ENCODE peak calls at places on chromosomes 3 and 15, in four cellular contexts. One of them, this sample, is unnamed. For H3K4me1, the result is how much of the 10 kb centered on the place peaks cover.

GRCh38 chr3:81572201-81572756 is 189.2 kb downstream of the GBE1 start:
- DNase-seq in heart right ventricle: no peak
- DNase-seq in CD8-positive, alpha-beta T cell: no peak
- DNase-seq in left ventricle myocardium inferior: no peak
- DNase-seq in this sample: no peak

GRCh38 chr3:52973806-52974205 is 72.1 kb downstream of the SFMBT1 start:
- DNase-seq in heart right ventricle: no peak
- DNase-seq in CD8-positive, alpha-beta T cell: no peak
- DNase-seq in left ventricle myocardium inferior: no peak
- DNase-seq in this sample: no peak

GRCh38 chr3:13365390-13366379 is 54.4 kb downstream of the NUP210 start:
- DNase-seq in heart right ventricle: no peak
- DNase-seq in CD8-positive, alpha-beta T cell: no peak
- DNase-seq in left ventricle myocardium inferior: no peak
- DNase-seq in this sample: no peak

GRCh38 chr15:89646416-89647141 is 8.7 kb downstream of the KIF7 start:
- DNase-seq in heart right ventricle: no peak
- DNase-seq in CD8-positive, alpha-beta T cell: no peak
- DNase-seq in left ventricle myocardium inferior: no peak
- DNase-seq in this sample: no peak

GRCh38 chr15:57591237-57591821 is 375 bp upstream of the MYZAP start:
- DNase-seq in heart right ventricle: no peak
- DNase-seq in CD8-positive, alpha-beta T cell: no peak
- DNase-seq in left ventricle myocardium inferior: no peak
- DNase-seq in this sample: no peak

GRCh38 chr15:58228708-58229107 is 90.5 kb downstream of the AQP9 start:
- DNase-seq in heart right ventricle: no peak
- DNase-seq in CD8-positive, alpha-beta T cell: no peak
- DNase-seq in left ventricle myocardium inferior: no peak
- DNase-seq in this sample: no peak

GRCh38 chr15:59904450-59904979 is 99.6 kb upstream of the FOXB1 start:
- DNase-seq in heart right ventricle: no peak
- DNase-seq in CD8-positive, alpha-beta T cell: no peak
- DNase-seq in left ventricle myocardium inferior: no peak
- DNase-seq in this sample: no peak

GRCh38 chr15:93063796-93064690 is 25.0 kb downstream of the RGMA start:
- DNase-seq in heart right ventricle: no peak
- DNase-seq in CD8-positive, alpha-beta T cell: no peak
- DNase-seq in left ventricle myocardium inferior: no peak
- DNase-seq in this sample: no peak

GRCh38 chr15:68318008-68318835 is 40.7 kb downstream of the FEM1B start:
- DNase-seq in heart right ventricle: no peak
- DNase-seq in CD8-positive, alpha-beta T cell: no peak
- DNase-seq in left ventricle myocardium inferior: no peak
- DNase-seq in this sample: peak

GRCh38 chr3:81871358-81872152 is 110.1 kb upstream of the GBE1 start:
- DNase-seq in heart right ventricle: no peak
- DNase-seq in CD8-positive, alpha-beta T cell: no peak
- DNase-seq in left ventricle myocardium inferior: no peak
- DNase-seq in this sample: no peak

GRCh38 chr3:47019201-47019600 is 39.7 kb downstream of the NBEAL2 start:
- DNase-seq in heart right ventricle: no peak
- DNase-seq in CD8-positive, alpha-beta T cell: no peak
- DNase-seq in left ventricle myocardium inferior: no peak
- DNase-seq in this sample: no peak

GRCh38 chr3:142088522-142088921 is 60.8 kb downstream of the TFDP2 start:
- DNase-seq in heart right ventricle: no peak
- DNase-seq in CD8-positive, alpha-beta T cell: no peak
- DNase-seq in left ventricle myocardium inferior: no peak
- DNase-seq in this sample: no peak

GRCh38 chr3:194054941-194055340 is 81.0 kb upstream of the HES1 start:
- DNase-seq in heart right ventricle: no peak
- DNase-seq in CD8-positive, alpha-beta T cell: no peak
- DNase-seq in left ventricle myocardium inferior: no peak
- DNase-seq in this sample: no peak

GRCh38 chr15:88913017-88913849 is at the start of gene MFGE8:
- DNase-seq in heart right ventricle: peak
- DNase-seq in CD8-positive, alpha-beta T cell: peak
- DNase-seq in left ventricle myocardium inferior: peak
- DNase-seq in this sample: peak

GRCh38 chr3:107600784-107601183 is 78.0 kb downstream of the BBX start:
- DNase-seq in heart right ventricle: no peak
- DNase-seq in CD8-positive, alpha-beta T cell: no peak
- DNase-seq in left ventricle myocardium inferior: no peak
- DNase-seq in this sample: no peak

GRCh38 chr3:12473503-12473902 is 10.8 kb upstream of the TSEN2 start:
- DNase-seq in heart right ventricle: no peak
- DNase-seq in CD8-positive, alpha-beta T cell: no peak
- DNase-seq in left ventricle myocardium inferior: no peak
- DNase-seq in this sample: no peak

GRCh38 chr3:169604118-169604517 is 59.4 kb downstream of the MECOM start:
- DNase-seq in heart right ventricle: no peak
- DNase-seq in CD8-positive, alpha-beta T cell: no peak
- DNase-seq in left ventricle myocardium inferior: no peak
- DNase-seq in this sample: no peak

GRCh38 chr3:194089357-194090177 is 46.4 kb upstream of the HES1 start:
- DNase-seq in heart right ventricle: peak
- DNase-seq in CD8-positive, alpha-beta T cell: no peak
- DNase-seq in left ventricle myocardium inferior: peak
- DNase-seq in this sample: peak

GRCh38 chr15:63339006-63339766 is 42.5 kb downstream of the CA12 start:
- DNase-seq in heart right ventricle: no peak
- DNase-seq in CD8-positive, alpha-beta T cell: no peak
- DNase-seq in left ventricle myocardium inferior: no peak
- DNase-seq in this sample: no peak

GRCh38 chr3:61627768-61628185 is 66.4 kb downstream of the PTPRG start:
- DNase-seq in heart right ventricle: no peak
- DNase-seq in CD8-positive, alpha-beta T cell: no peak
- DNase-seq in left ventricle myocardium inferior: no peak
- DNase-seq in this sample: no peak
- H3K4me1 ChIP-seq in heart right ventricle: under half
- H3K4me1 ChIP-seq in CD8-positive, alpha-beta T cell: under half
- H3K4me1 ChIP-seq in left ventricle myocardium inferior: half or more
- H3K4me1 ChIP-seq in this sample: under half

DNA sequence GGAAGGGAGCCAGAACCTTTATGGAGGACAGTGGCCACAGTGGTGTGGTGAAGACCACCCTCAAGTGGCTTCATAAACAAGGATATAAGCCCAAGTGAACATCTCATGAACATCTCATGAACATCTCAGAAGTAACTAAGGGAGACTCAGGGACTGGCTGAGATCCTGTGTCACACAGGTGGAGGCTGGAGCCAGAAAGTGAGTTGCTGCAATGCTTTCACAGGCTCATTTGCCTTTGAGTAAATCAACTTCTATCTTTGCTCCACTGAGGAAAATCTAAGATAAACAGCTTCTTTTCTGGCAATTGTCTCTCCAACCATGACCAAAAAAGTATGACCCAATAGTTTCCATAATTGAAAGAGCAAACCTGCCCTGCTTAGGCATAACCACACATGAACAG is 152.9 kb downstream of the CADPS start:
- DNase-seq in heart right ventricle: no peak
- DNase-seq in CD8-positive, alpha-beta T cell: no peak
- DNase-seq in left ventricle myocardium inferior: no peak
- DNase-seq in this sample: no peak
- H3K27ac ChIP-seq in heart right ventricle: no peak
- H3K27ac ChIP-seq in CD8-positive, alpha-beta T cell: no peak
- H3K27ac ChIP-seq in left ventricle myocardium inferior: no peak
- H3K27ac ChIP-seq in this sample: no peak

DNA sequence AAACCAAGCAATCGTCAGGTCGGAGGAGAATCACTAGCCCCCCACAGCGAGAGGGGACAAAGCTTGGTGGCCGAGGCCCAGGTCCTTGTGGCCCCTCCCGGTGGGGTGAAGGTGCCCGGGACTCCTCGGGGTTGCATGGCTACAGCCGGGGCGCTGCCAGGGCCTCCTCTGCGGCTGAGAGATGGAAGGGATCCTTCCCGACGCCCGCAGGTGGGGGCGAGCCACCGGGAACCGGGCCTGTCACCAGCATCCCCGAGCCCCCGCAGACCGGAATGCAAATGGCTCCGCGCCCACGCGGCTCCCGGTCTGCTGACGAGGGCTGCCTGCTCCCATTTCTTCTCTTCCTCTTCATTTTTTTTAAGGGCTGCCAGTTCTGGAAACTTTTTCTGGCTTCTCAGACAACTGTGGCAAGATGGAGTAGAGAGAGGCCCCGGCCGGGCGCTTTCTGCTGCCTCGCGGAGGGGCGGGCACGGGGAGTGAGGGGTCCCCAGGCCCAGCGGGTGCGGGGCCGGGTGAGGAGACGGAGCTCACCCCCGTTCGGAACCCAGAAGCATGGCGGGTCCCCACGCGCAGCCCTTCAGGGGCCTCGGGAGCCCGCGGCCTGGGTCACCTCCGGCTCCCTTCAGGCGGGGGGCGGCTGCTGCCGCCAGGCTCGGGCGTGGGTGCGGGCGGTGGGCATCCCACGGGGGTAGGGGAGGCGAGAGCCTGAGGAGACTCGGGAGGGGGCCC is 27.5 kb downstream of the MELTF start:
- DNase-seq in heart right ventricle: peak
- DNase-seq in CD8-positive, alpha-beta T cell: no peak
- DNase-seq in left ventricle myocardium inferior: peak
- DNase-seq in this sample: no peak
- H3K4me3 ChIP-seq in heart right ventricle: peak
- H3K4me3 ChIP-seq in CD8-positive, alpha-beta T cell: peak
- H3K4me3 ChIP-seq in left ventricle myocardium inferior: peak
- H3K4me3 ChIP-seq in this sample: peak

DNA sequence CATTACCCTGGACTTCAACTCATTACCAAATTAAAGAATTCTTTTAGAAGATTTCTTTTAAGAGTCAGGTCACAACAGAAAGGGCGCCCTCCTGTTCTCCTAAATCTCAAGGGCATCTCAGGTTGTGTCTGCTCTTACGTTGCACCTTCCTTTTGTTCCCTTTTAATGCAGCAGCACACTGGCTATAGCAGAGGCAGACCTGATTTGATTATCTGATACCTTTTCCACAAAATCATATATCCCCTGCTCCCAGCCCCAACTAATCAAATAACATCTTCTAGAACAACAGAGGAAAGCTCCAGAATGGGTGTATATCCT is 40.1 kb downstream of the TIGIT start:
- DNase-seq in heart right ventricle: no peak
- DNase-seq in CD8-positive, alpha-beta T cell: no peak
- DNase-seq in left ventricle myocardium inferior: no peak
- DNase-seq in this sample: no peak
- H3K4me1 ChIP-seq in heart right ventricle: under half
- H3K4me1 ChIP-seq in CD8-positive, alpha-beta T cell: under half
- H3K4me1 ChIP-seq in left ventricle myocardium inferior: under half
- H3K4me1 ChIP-seq in this sample: under half

GRCh38 chr15:75544273-75544862 is 34.7 kb downstream of the PTPN9 start:
- DNase-seq in heart right ventricle: no peak
- DNase-seq in CD8-positive, alpha-beta T cell: no peak
- DNase-seq in left ventricle myocardium inferior: no peak
- DNase-seq in this sample: no peak

GRCh38 chr15:75538376-75538775 is 40.7 kb downstream of the PTPN9 start:
- DNase-seq in heart right ventricle: no peak
- DNase-seq in CD8-positive, alpha-beta T cell: no peak
- DNase-seq in left ventricle myocardium inferior: no peak
- DNase-seq in this sample: no peak

GRCh38 chr15:75545066-75545465 is 34.0 kb downstream of the PTPN9 start:
- DNase-seq in heart right ventricle: no peak
- DNase-seq in CD8-positive, alpha-beta T cell: no peak
- DNase-seq in left ventricle myocardium inferior: no peak
- DNase-seq in this sample: no peak

GRCh38 chr15:75542386-75542797 is 36.7 kb downstream of the PTPN9 start:
- DNase-seq in heart right ventricle: no peak
- DNase-seq in CD8-positive, alpha-beta T cell: no peak
- DNase-seq in left ventricle myocardium inferior: no peak
- DNase-seq in this sample: no peak
- H3K27ac ChIP-seq in heart right ventricle: no peak
- H3K27ac ChIP-seq in CD8-positive, alpha-beta T cell: no peak
- H3K27ac ChIP-seq in left ventricle myocardium inferior: peak
- H3K27ac ChIP-seq in this sample: peak

This sample was measured in right cardiac atrium.